ENCODE peak calls at places on chromosomes 12 and 14, in ten cellular contexts. Q is choroid plexus epithelial cell, G is tibial nerve, Y is upper lobe of right lung, E is cardiac fibroblast, R is foreskin fibroblast, M is tibial artery, J is nephron progenitor cell, W is fibroblast of lung, A is right atrium auricular region. S is an unnamed sample.

GRCh38 chr14:104141621-104142091 is 3.3 kb downstream of the KIF26A start:
- DNase-seq in Q (no peak), G (no peak), Y (peak), E (no peak), R (no peak), M (peak), J (peak), W (no peak), A (no peak), S (no peak)

GRCh38 chr14:73460691-73461127 is 2.4 kb upstream of the NUMB start:
- DNase-seq in Q (peak), G (peak), Y (no peak), E (peak), R (peak), M (no peak), J (no peak), W (peak), A (peak), S (no peak)

GRCh38 chr14:92625213-92625612 is 111.6 kb downstream of the RIN3 start:
- DNase-seq in Q (peak), G (peak), Y (no peak), E (peak), R (peak), M (no peak), J (no peak), W (peak), A (no peak), S (no peak)

GRCh38 chr12:98227162-98227561 is 288.2 kb upstream of the TMPO start:
- DNase-seq in Q (peak), G (no peak), Y (no peak), E (peak), R (no peak), M (no peak), J (no peak), W (no peak), A (no peak), S (no peak)

GRCh38 chr14:102279688-102280348 is 25.1 kb downstream of the MOK start:
- DNase-seq in Q (peak), G (no peak), Y (no peak), E (peak), R (peak), M (no peak), J (no peak), W (peak), A (no peak), S (no peak)

GRCh38 chr14:20697273-20698017 is 8.9 kb downstream of the ANG start:
- DNase-seq in Q (peak), G (peak), Y (no peak), E (peak), R (peak), M (no peak), J (peak), W (peak), A (peak), S (peak)

GRCh38 chr12:62793256-62794217 is 141.4 kb downstream of the PPM1H start:
- DNase-seq in Q (peak), G (peak), Y (peak), E (peak), R (peak), M (peak), J (peak), W (peak), A (peak), S (peak)

GRCh38 chr12:6038160-6038559 is 86.3 kb downstream of the VWF start:
- DNase-seq in Q (peak), G (no peak), Y (no peak), E (peak), R (peak), M (no peak), J (peak), W (peak), A (no peak), S (no peak)

GRCh38 chr14:73850940-73851339 is 691 bp upstream of the PTGR2 start:
- DNase-seq in Q (no peak), G (no peak), Y (no peak), E (peak), R (peak), M (no peak), J (no peak), W (peak), A (no peak), S (no peak)

GRCh38 chr14:50806241-50806933 is 24.6 kb downstream of the NIN start:
- DNase-seq in Q (no peak), G (no peak), Y (no peak), E (no peak), R (no peak), M (no peak), J (no peak), W (no peak), A (no peak), S (no peak)

GRCh38 chr14:55448146-55448614 is 7.8 kb upstream of the TBPL2 start:
- DNase-seq in Q (peak), G (peak), Y (no peak), E (peak), R (peak), M (no peak), J (no peak), W (peak), A (no peak), S (no peak)

GRCh38 chr12:57852195-57852594 is 5.7 kb upstream of the CTDSP2 start:
- DNase-seq in Q (no peak), G (no peak), Y (no peak), E (no peak), R (no peak), M (peak), J (no peak), W (no peak), A (no peak), S (no peak)

GRCh38 chr12:57851552-57852186 is 5.1 kb upstream of the CTDSP2 start:
- DNase-seq in Q (no peak), G (no peak), Y (no peak), E (no peak), R (no peak), M (no peak), J (no peak), W (no peak), A (no peak), S (no peak)

GRCh38 chr12:57849035-57849434 is 2.5 kb upstream of the CTDSP2 start:
- DNase-seq in Q (no peak), G (no peak), Y (no peak), E (peak), R (peak), M (no peak), J (no peak), W (no peak), A (no peak), S (no peak)

GRCh38 chr12:57852620-57853509 is 6.3 kb upstream of the CTDSP2 start:
- DNase-seq in Q (no peak), G (no peak), Y (peak), E (peak), R (peak), M (peak), J (peak), W (no peak), A (no peak), S (no peak)

DNA sequence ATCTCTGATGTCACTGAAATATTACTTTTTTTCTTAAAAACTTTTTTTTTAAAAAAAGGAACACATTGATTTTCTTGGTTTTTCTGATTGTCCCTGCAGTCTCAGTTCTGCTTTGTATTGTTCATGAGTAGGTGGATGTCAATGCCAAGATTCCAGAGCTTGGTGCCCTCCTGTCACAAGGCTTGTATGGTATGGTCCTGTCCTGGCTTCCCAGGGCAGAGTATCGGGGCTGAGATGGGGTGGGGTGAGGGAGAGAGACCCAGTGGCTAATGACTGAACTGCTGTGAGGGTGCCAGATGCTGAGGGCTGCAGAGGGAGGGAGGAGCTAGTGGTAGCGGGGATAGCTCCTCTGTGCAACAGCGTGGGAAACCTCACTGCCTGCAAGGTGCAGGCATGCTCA is 4.4 kb upstream of the CTDSP2 start:
- DNase-seq in Q (no peak), G (no peak), Y (no peak), E (no peak), R (peak), M (no peak), J (peak), W (no peak), A (no peak), S (no peak)
- TF ChIP-seq CTCF in Q (no peak), G (no peak), Y (no peak), E (no peak), R (no peak), M (no peak), J (no peak), W (no peak), A (no peak), S (no peak)

GRCh38 chr12:54571166-54571856 is 17.1 kb downstream of the PPP1R1A start:
- DNase-seq in Q (peak), G (no peak), Y (no peak), E (peak), R (peak), M (peak), J (no peak), W (no peak), A (no peak), S (no peak)
- TF ChIP-seq CTCF in Q (no peak), G (no peak), Y (no peak), E (no peak), R (no peak), M (no peak), J (no peak), W (no peak), A (no peak), S (no peak)

DNA sequence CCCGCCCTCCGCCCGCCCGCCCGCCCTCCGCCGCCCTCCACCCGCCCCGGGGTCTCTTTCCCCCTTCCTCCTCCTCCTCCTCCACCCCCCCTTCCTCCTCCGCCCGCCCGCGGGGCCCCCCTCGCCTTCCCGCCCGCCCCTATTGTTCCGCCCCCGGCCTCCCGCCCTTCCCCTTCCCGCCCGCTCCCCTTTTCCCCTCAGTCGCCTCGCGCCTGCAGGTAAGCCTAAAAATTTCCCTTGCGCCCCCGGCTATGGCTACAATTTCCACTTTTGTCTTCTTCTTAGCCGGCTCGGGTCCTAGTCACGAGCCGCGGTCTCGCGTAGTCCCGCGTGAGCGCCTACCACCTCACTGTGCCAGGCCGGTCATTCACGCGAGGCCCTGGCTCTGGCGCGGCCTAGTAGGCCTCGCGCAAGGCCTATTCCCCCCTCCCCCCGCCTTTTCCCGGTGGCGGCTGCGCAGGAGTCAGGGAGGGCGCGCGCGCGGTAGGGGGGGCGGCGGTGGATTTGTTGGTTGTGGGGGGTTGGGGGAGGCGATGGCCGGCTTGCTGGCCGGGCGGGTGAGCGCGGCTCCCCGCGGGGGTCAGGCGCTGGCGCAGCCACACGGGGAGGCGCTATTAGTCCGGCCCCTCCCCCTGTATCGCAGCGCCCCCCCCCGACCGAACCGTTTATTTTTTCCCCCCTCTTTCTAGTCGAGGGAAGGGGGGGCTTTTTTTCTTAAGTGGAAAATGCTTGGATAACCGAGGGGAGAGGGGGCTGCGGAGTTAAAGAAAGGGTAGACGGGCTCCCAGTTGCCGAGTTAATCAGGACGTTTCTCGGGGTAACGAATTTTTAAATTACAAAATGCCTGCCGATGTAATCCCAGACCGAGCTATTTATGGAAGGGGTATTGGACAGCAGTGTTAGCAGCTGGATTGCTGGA is 516 bp downstream of the PCBP2 start:
- DNase-seq in Q (peak), G (peak), Y (peak), E (peak), R (peak), M (peak), J (peak), W (peak), A (peak), S (peak)
- TF ChIP-seq CTCF in Q (no peak), G (peak), Y (peak), E (no peak), R (no peak), M (peak), J (no peak), W (no peak), A (peak), S (peak)

GRCh38 chr14:77109656-77110055 is 11.6 kb downstream of the CIPC start:
- DNase-seq in Q (no peak), G (no peak), Y (no peak), E (no peak), R (peak), M (no peak), J (no peak), W (no peak), A (no peak), S (no peak)

GRCh38 chr14:77110286-77110685 is 12.2 kb downstream of the CIPC start:
- DNase-seq in Q (no peak), G (no peak), Y (no peak), E (no peak), R (no peak), M (no peak), J (no peak), W (no peak), A (no peak), S (no peak)

GRCh38 chr14:77107228-77107627 is 9.2 kb downstream of the CIPC start:
- DNase-seq in Q (no peak), G (peak), Y (no peak), E (no peak), R (peak), M (no peak), J (no peak), W (no peak), A (no peak), S (no peak)

GRCh38 chr14:77106666-77107065 is 8.6 kb downstream of the CIPC start:
- DNase-seq in Q (no peak), G (no peak), Y (no peak), E (no peak), R (no peak), M (no peak), J (no peak), W (no peak), A (no peak), S (no peak)

GRCh38 chr14:77108753-77109152 is 10.7 kb downstream of the CIPC start:
- DNase-seq in Q (no peak), G (no peak), Y (no peak), E (no peak), R (no peak), M (no peak), J (no peak), W (no peak), A (no peak), S (no peak)
- TF ChIP-seq CTCF in Q (no peak), G (no peak), Y (no peak), E (no peak), R (no peak), M (no peak), J (no peak), W (no peak), A (no peak), S (no peak)

DNA sequence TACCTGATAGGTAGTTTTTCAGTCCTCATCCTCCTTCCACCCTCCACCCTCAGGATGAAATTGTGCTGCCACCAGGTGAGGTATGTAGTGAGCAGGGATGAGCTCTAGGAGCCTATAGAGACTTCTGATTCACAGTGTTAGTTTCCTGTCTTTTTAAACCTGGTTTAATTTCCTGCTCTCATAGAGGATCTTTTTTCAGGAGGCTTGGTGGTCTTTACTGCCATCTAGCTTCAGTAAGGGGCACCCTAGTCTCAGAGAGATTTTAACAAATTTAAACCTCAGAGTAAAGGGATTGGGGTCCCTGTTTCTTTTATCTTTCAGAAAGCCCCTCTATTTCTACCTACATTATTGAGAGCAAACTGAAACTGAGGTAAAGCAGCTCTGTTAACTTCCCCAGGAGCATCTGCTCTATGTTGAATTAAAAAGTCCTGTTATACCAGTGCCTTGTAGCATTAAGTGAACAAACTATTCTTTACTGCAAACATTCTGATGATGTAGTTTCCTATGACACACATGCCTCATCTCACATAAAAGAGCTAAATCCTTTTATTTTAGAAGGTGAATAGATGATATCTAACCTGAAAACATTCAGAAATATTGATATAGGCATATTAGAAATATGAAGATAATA is 172.2 kb upstream of the DDHD1 start:
- DNase-seq in Q (peak), G (no peak), Y (no peak), E (peak), R (peak), M (no peak), J (no peak), W (no peak), A (no peak), S (no peak)
- TF ChIP-seq CTCF in Q (peak), G (peak), Y (peak), E (peak), R (peak), M (no peak), J (peak), W (peak), A (no peak), S (no peak)

DNA sequence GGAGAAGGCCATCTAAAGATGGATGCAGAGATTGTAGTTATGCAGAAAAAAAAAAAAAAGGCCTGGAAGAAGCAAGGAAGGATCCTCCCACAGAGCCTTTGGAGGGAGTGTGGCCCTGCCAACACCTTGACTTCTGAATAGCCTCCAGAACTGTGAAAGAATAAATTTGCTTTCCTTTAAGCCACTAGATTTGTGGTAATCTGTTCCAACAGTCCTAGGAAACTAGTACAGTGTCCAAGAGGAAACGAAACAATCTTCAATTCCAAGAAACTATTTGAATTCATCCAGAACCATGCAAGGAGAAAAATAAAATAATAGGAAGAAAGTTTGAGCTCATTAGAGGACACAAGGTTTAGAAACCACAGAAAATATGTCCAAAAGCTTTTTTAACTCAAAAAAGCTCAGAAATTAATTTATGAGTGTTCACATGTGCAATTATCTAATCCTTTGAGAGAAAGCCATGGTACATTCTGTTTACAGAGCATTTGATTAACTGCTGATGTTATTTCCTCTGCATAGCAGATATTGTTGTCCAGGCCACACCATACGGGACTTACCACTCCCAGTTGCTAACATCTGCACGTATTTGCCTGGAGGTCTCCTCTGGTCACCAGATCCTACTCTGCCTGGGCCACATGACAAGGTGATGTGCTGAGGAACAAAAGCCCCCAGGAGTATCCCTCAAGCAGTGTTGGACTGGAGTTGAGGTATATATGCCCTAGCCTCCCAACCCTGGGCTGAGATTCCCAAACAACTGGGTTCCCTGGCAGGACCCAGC is 30.0 kb upstream of the STAB2 start:
- DNase-seq in Q (no peak), G (peak), Y (no peak), E (no peak), R (no peak), M (no peak), J (no peak), W (no peak), A (no peak), S (no peak)
- TF ChIP-seq CTCF in Q (no peak), G (no peak), Y (no peak), E (no peak), R (no peak), M (no peak), J (no peak), W (no peak), A (no peak), S (no peak)

DNA sequence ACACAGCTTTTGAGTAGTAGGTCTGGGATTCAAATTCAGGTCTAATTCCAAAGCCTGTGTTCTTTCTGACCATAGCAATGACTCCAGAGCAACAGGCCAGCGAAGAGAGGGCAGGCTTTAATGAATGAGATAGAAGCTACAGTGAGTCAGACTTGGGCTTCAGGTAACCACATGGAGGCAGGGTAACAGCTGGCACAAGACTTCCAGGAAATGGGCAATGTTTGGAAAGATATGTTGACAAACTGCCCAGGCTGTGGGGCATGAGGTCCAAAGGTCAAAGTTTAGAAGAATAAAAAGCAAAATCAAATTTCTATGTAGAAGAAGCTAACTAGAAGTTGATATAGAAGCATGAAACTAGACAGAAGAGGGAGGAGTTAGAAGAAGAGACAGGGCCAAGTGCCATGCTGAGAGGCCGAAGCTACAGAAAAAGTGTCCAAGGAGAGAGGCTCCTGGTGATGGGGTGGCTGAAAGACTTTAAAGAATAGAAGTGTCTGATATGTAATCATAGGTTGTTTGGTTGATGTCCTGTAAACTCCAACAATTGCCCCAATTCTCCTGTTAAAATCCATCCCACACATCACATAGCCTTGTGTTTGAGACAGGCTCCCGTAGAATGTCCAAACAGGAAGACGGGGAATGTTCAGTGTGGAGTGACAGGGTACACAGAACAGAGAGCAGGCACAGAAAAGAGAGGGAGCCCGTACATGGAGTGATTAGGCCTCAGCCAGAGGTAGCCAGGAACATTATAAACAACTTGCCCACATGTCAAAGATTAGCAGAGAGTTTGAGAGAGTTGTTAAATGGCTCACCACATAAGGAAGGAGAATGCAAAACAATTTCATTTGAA is 384.7 kb downstream of the CCDC91 start:
- DNase-seq in Q (no peak), G (no peak), Y (no peak), E (no peak), R (no peak), M (no peak), J (no peak), W (no peak), A (no peak), S (no peak)
- TF ChIP-seq CTCF in Q (no peak), G (no peak), Y (no peak), E (no peak), R (no peak), M (no peak), J (no peak), W (no peak), A (no peak), S (no peak)

GRCh38 chr14:74861734-74862090 is 14.2 kb downstream of the PROX2 start:
- DNase-seq in Q (no peak), G (no peak), Y (no peak), E (no peak), R (no peak), M (no peak), J (no peak), W (no peak), A (no peak), S (no peak)

GRCh38 chr14:74860179-74860578 is 15.8 kb downstream of the PROX2 start:
- DNase-seq in Q (peak), G (no peak), Y (no peak), E (no peak), R (peak), M (no peak), J (no peak), W (no peak), A (no peak), S (no peak)

GRCh38 chr14:74858022-74858421 is 17.9 kb downstream of the PROX2 start:
- DNase-seq in Q (no peak), G (no peak), Y (no peak), E (no peak), R (peak), M (no peak), J (no peak), W (no peak), A (no peak), S (no peak)

GRCh38 chr14:74860899-74861733 is 14.8 kb downstream of the PROX2 start:
- DNase-seq in Q (peak), G (peak), Y (peak), E (peak), R (peak), M (peak), J (peak), W (peak), A (peak), S (peak)

GRCh38 chr14:74859757-74860156 is 16.2 kb downstream of the PROX2 start:
- DNase-seq in Q (no peak), G (no peak), Y (no peak), E (no peak), R (no peak), M (no peak), J (no peak), W (no peak), A (no peak), S (no peak)
- TF ChIP-seq CTCF in Q (no peak), G (no peak), Y (no peak), E (no peak), R (no peak), M (no peak), J (no peak), W (no peak), A (no peak), S (no peak)